ENCODE peak calls at places on chromosomes 12 and 14, in four cellular contexts. One of them, this sample, is unnamed.

GRCh38 chr14:101947577-101947903 is 16.8 kb upstream of the DYNC1H1 start:
- DNase-seq in Ammon's horn: no peak
- DNase-seq in NCI-H1105: no peak
- DNase-seq in left lung: no peak
- DNase-seq in this sample: no peak

GRCh38 chr12:646303-647038 is 16.8 kb downstream of the NINJ2 start:
- DNase-seq in Ammon's horn: no peak
- DNase-seq in NCI-H1105: no peak
- DNase-seq in left lung: peak
- DNase-seq in this sample: no peak

GRCh38 chr12:94169495-94169894 is 21.1 kb downstream of the PLXNC1 start:
- DNase-seq in Ammon's horn: no peak
- DNase-seq in NCI-H1105: no peak
- DNase-seq in left lung: no peak
- DNase-seq in this sample: no peak

GRCh38 chr14:74575507-74575906 is 36.5 kb downstream of the LTBP2 start:
- DNase-seq in Ammon's horn: no peak
- DNase-seq in NCI-H1105: no peak
- DNase-seq in left lung: no peak
- DNase-seq in this sample: peak

GRCh38 chr14:54355698-54356097 is 41.1 kb upstream of the CDKN3 start:
- DNase-seq in Ammon's horn: no peak
- DNase-seq in NCI-H1105: no peak
- DNase-seq in left lung: no peak
- DNase-seq in this sample: no peak

GRCh38 chr12:613996-614726 is 49.1 kb downstream of the NINJ2 start:
- DNase-seq in Ammon's horn: peak
- DNase-seq in NCI-H1105: no peak
- DNase-seq in left lung: peak
- DNase-seq in this sample: peak

GRCh38 chr14:36183402-36183801 is 6.9 kb upstream of the PTCSC3 start:
- DNase-seq in Ammon's horn: no peak
- DNase-seq in NCI-H1105: no peak
- DNase-seq in left lung: no peak
- DNase-seq in this sample: no peak

GRCh38 chr12:29286081-29286800 is 94.7 kb downstream of the ERGIC2 start:
- DNase-seq in Ammon's horn: no peak
- DNase-seq in NCI-H1105: no peak
- DNase-seq in left lung: no peak
- DNase-seq in this sample: no peak

GRCh38 chr12:65490193-65490592 is 211.7 kb downstream of the MSRB3 start:
- DNase-seq in Ammon's horn: no peak
- DNase-seq in NCI-H1105: no peak
- DNase-seq in left lung: no peak
- DNase-seq in this sample: no peak

GRCh38 chr12:52121848-52122838 is 42.6 kb downstream of the SMIM41 start:
- DNase-seq in Ammon's horn: peak
- DNase-seq in NCI-H1105: no peak
- DNase-seq in left lung: no peak
- DNase-seq in this sample: peak

GRCh38 chr14:55582741-55583140 is 2.7 kb downstream of the KTN1 start:
- DNase-seq in Ammon's horn: no peak
- DNase-seq in NCI-H1105: no peak
- DNase-seq in left lung: no peak
- DNase-seq in this sample: no peak

GRCh38 chr12:54373619-54374554 is 9.6 kb upstream of the GPR84 start:
- DNase-seq in Ammon's horn: no peak
- DNase-seq in NCI-H1105: no peak
- DNase-seq in left lung: no peak
- DNase-seq in this sample: no peak

GRCh38 chr12:123278150-123278627 is 6.5 kb upstream of the CDK2AP1 start:
- DNase-seq in Ammon's horn: no peak
- DNase-seq in NCI-H1105: no peak
- DNase-seq in left lung: no peak
- DNase-seq in this sample: no peak